ENCODE peak calls at places on chromosomes 6 and 20, in nine cellular contexts. One of them, this sample, is unnamed.

GRCh38 chr6:131059486-131059885 is 3.6 kb downstream of the EPB41L2 start:
- DNase-seq in Calu3: no peak
- DNase-seq in islet precursor cell: no peak
- DNase-seq in amniotic stem cell: no peak
- DNase-seq in T-helper 1 cell: no peak
- DNase-seq in GM19239: no peak
- DNase-seq in iPS-NIHi11: no peak
- DNase-seq in lower lobe of right lung: no peak
- DNase-seq in GM04503: no peak
- DNase-seq in this sample: no peak

GRCh38 chr6:9292975-9293374 is 857.6 kb upstream of the SLC35B3 start:
- DNase-seq in amniotic stem cell: no peak
- DNase-seq in lower lobe of right lung: no peak
- DNase-seq in islet precursor cell: no peak
- DNase-seq in GM19239: no peak
- DNase-seq in GM04503: no peak
- DNase-seq in T-helper 1 cell: no peak
- DNase-seq in iPS-NIHi11: no peak
- DNase-seq in Calu3: no peak
- DNase-seq in this sample: no peak

GRCh38 chr6:107932580-107932979 is 25.4 kb downstream of the SEC63 start:
- DNase-seq in T-helper 1 cell: no peak
- DNase-seq in GM19239: no peak
- DNase-seq in islet precursor cell: no peak
- DNase-seq in iPS-NIHi11: no peak
- DNase-seq in lower lobe of right lung: no peak
- DNase-seq in amniotic stem cell: no peak
- DNase-seq in GM04503: no peak
- DNase-seq in Calu3: no peak
- DNase-seq in this sample: no peak

GRCh38 chr6:138035070-138035469 is 72.1 kb downstream of the PERP start:
- DNase-seq in lower lobe of right lung: no peak
- DNase-seq in GM04503: no peak
- DNase-seq in amniotic stem cell: no peak
- DNase-seq in GM19239: no peak
- DNase-seq in islet precursor cell: no peak
- DNase-seq in Calu3: no peak
- DNase-seq in T-helper 1 cell: no peak
- DNase-seq in iPS-NIHi11: no peak
- DNase-seq in this sample: no peak

GRCh38 chr20:32285621-32286334 is 8.3 kb downstream of the KIF3B start:
- DNase-seq in GM04503: peak; percentile 27
- DNase-seq in iPS-NIHi11: no peak
- DNase-seq in lower lobe of right lung: no peak
- DNase-seq in Calu3: no peak
- DNase-seq in GM19239: no peak
- DNase-seq in islet precursor cell: no peak
- DNase-seq in T-helper 1 cell: peak; percentile 87
- DNase-seq in amniotic stem cell: no peak
- DNase-seq in this sample: no peak

GRCh38 chr20:25300496-25301170 is 52.7 kb downstream of the PYGB start:
- DNase-seq in islet precursor cell: peak; percentile 71
- DNase-seq in T-helper 1 cell: no peak
- DNase-seq in iPS-NIHi11: no peak
- DNase-seq in GM19239: no peak
- DNase-seq in lower lobe of right lung: no peak
- DNase-seq in Calu3: no peak
- DNase-seq in GM04503: no peak
- DNase-seq in amniotic stem cell: no peak
- DNase-seq in this sample: no peak

GRCh38 chr6:3841711-3842565 is 7.2 kb upstream of the FAM50B start:
- DNase-seq in lower lobe of right lung: no peak
- DNase-seq in GM04503: peak; percentile 72
- DNase-seq in islet precursor cell: peak; percentile 71
- DNase-seq in T-helper 1 cell: no peak
- DNase-seq in Calu3: no peak
- DNase-seq in amniotic stem cell: peak; percentile 52
- DNase-seq in iPS-NIHi11: no peak
- DNase-seq in GM19239: no peak
- DNase-seq in this sample: no peak

GRCh38 chr6:142374090-142374783 is 72.4 kb downstream of the ADGRG6 start:
- DNase-seq in GM04503: no peak
- DNase-seq in lower lobe of right lung: no peak
- DNase-seq in amniotic stem cell: no peak
- DNase-seq in Calu3: no peak
- DNase-seq in iPS-NIHi11: no peak
- DNase-seq in GM19239: no peak
- DNase-seq in islet precursor cell: peak; percentile 54
- DNase-seq in T-helper 1 cell: no peak
- DNase-seq in this sample: no peak

GRCh38 chr6:165272585-165272984 is 36.8 kb downstream of the C6orf118 start:
- DNase-seq in iPS-NIHi11: no peak
- DNase-seq in islet precursor cell: no peak
- DNase-seq in Calu3: no peak
- DNase-seq in T-helper 1 cell: no peak
- DNase-seq in GM19239: no peak
- DNase-seq in amniotic stem cell: no peak
- DNase-seq in GM04503: no peak
- DNase-seq in lower lobe of right lung: no peak
- DNase-seq in this sample: no peak

GRCh38 chr6:62392289-62392688 is 106.3 kb upstream of the KHDRBS2 start:
- DNase-seq in Calu3: no peak
- DNase-seq in GM04503: no peak
- DNase-seq in islet precursor cell: no peak
- DNase-seq in T-helper 1 cell: no peak
- DNase-seq in amniotic stem cell: no peak
- DNase-seq in iPS-NIHi11: no peak
- DNase-seq in lower lobe of right lung: no peak
- DNase-seq in GM19239: no peak
- DNase-seq in this sample: no peak